ENCODE peak calls at places on chromosomes 16 and 17, in four cellular contexts. F is heart right ventricle, J is neural progenitor cell, W is sigmoid colon. U is an unnamed sample. For H3K4me1, the result is how much of the 10 kb centered on the place peaks cover.

GRCh38 chr17:79769596-79770520 is 8.1 kb upstream of the CBX2 start:
- DNase-seq in F (no peak), J (no peak), W (no peak), U (no peak)

GRCh38 chr16:25279491-25279890 is 21.8 kb upstream of the ZKSCAN2 start:
- DNase-seq in W (no peak), J (no peak), F (no peak), U (no peak)

GRCh38 chr16:49350265-49351103 is 23.1 kb upstream of the C16orf78 start:
- DNase-seq in W (no peak), J (peak), F (peak), U (peak)

GRCh38 chr17:81500026-81500425 is 12.6 kb downstream of the ACTG1 start:
- DNase-seq in F (no peak), J (peak), W (no peak), U (no peak)

GRCh38 chr16:84121007-84121406 is 4.3 kb upstream of the MBTPS1 start:
- DNase-seq in J (no peak), W (no peak), F (no peak), U (no peak)

GRCh38 chr17:62965149-62965648 is 836 bp upstream of the TANC2 start:
- DNase-seq in F (no peak), J (no peak), W (no peak), U (peak)

GRCh38 chr16:4309833-4310266 is 6.0 kb upstream of the GLIS2 start:
- DNase-seq in W (peak), J (peak), F (no peak), U (peak)

GRCh38 chr16:72480926-72481325 is 309.0 kb upstream of the PMFBP1 start:
- DNase-seq in F (no peak), J (no peak), W (no peak), U (no peak)

GRCh38 chr16:1929105-1929504 is 10.9 kb upstream of the HS3ST6 start:
- DNase-seq in W (no peak), F (peak), J (no peak), U (no peak)

DNA sequence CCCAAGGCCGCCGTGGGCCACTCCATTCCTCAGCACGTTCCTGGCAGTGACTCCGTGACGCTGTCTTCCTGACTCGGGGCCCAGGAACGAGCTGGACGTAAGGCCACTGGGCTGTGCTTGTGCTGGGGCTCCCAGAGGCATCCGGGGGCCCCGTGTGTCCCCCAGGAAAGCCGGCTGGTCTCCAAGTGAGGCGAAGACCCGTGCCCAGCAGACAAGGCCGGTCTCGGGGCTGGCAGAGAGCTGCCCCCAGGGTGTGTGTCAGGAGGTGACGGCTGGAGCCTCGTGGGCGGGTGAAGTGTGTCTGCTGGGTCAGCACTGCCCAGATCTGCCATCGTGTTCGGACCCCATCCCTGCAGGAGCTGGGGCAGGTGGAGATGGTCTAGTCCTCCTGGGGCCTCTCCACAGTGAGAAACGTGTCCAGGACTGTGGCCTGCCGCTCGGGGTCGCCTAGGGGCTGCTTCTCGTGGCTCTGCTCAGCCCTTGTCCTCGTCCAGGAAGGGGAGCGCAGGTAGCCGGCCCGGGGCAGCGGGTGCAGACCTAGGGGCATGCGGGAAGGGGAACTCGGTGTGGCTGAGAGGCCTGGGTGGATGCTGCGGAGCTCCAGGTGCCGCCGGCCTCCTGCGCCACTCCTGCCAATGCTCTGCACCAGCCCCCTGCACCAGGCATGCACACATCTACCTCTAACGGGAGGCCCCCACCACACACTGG is 13.1 kb downstream of the DBNDD1 start:
- DNase-seq in W (no peak), J (no peak), F (no peak), U (no peak)
- H3K27ac ChIP-seq in W (no peak), J (no peak), F (no peak), U (no peak)

GRCh38 chr17:3892095-3892998 is 506 bp downstream of the CAMKK1 start:
- DNase-seq in F (peak), J (peak), W (peak), U (peak)

GRCh38 chr17:3890893-3891219 is 2.0 kb downstream of the CAMKK1 start:
- DNase-seq in J (no peak), W (no peak), F (no peak), U (no peak)

GRCh38 chr17:3893003-3893719 is at the start of gene CAMKK1:
- DNase-seq in W (peak), F (peak), J (peak), U (peak)

GRCh38 chr17:3890082-3890892 is 2.6 kb downstream of the CAMKK1 start:
- DNase-seq in W (peak), F (peak), J (no peak), U (no peak)

GRCh38 chr17:3891626-3892094 is 1.2 kb downstream of the CAMKK1 start:
- DNase-seq in W (no peak), J (no peak), F (no peak), U (no peak)
- H3K4me1 ChIP-seq in W (under half), J (under half), F (half or more), U (under half)

DNA sequence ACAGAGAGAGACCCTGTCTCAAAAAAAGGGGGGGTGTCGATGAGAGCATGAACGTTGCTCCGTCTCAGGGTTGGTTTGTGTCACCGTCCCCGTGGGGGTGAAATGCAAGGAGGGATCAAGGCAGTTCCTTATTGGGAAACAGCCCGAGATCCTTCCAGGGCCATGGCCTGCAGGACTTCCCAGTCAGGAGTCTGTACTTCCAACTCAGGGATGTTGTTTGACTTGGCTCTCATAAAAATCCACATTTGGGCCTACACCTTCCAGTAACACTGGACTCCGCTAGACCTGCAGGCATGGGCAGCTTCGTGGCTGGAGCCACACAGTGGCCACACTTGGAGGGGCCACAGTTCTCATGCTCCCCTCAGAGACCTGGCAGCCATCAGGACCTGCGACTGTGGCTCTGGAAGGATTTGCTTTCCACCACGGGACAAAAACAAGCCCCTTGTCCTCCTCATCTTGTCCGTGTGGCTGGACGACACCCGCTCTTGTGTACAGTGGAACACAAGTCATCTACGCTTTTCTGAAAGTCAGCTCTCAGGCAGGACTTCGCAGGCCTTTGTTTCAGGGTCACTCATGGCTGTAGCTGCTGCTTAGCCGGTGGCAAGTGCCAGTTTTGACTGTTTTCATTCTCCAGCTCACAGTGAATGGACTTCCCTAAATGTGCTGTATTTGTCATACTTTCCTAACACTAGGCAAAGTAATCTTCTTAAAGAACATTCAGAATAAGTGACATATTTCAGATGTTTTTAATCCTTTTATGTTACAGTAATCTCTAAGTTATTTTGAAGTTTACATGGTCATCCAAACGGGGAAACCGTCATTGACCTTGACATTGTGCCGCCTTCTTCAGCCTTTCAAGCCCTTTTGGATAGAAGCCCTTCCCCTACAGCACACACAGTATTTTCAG is 24.2 kb upstream of the IL17C start:
- DNase-seq in F (no peak), J (no peak), W (no peak), U (no peak)
- H3K27ac ChIP-seq in F (no peak), J (no peak), W (no peak), U (no peak)

DNA sequence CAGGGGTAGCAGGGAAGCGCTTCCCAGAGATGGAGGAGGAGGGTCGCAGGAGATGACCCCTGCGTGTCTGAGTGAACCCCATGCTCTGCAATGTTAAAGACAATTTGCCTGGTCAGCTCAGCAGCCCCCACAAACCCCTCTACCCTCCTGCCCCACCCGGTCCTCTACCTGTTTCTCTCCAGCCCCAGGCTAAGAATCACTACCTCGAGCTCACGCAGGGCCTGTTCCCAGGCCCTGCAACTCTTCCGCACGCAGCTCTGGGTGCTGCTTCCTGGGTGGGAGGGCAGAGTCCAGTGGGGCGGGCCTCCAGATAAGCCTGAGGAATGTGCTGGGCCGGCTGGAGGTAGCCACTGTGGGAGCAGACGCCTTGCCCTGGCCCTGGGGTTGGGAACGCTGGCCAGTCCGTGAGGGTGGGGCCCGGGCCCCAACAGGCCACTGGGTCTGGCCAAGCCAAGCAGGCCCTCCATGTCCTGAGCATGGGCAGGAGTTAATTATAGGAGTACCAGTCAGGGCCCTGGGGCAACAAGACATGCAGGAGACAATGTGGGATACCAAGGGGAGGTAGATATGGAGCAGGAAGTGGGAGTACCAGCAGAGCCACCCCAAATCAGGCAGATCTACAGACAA is 6.1 kb downstream of the DOK4 start:
- DNase-seq in F (no peak), W (peak), J (no peak), U (no peak)
- H3K4me1 ChIP-seq in F (under half), W (under half), J (under half), U (under half)

GRCh38 chr17:28620010-28620409 is 6.0 kb upstream of the RSKR start:
- DNase-seq in F (no peak), W (no peak), J (no peak), U (no peak)

GRCh38 chr17:28622186-28622585 is 8.2 kb upstream of the RSKR start:
- DNase-seq in F (no peak), W (no peak), J (no peak), U (no peak)

GRCh38 chr17:28623696-28624095 is 9.7 kb upstream of the RSKR start:
- DNase-seq in F (no peak), W (no peak), J (no peak), U (no peak)

GRCh38 chr17:28626818-28627217 is 12.8 kb upstream of the RSKR start:
- DNase-seq in W (no peak), J (no peak), F (no peak), U (no peak)

GRCh38 chr17:28624148-28624547 is 10.2 kb upstream of the RSKR start:
- DNase-seq in F (no peak), W (no peak), J (no peak), U (no peak)
- H3K27ac ChIP-seq in F (peak), W (no peak), J (no peak), U (no peak)

GRCh38 chr17:28020515-28020914 is 22.0 kb upstream of the NLK start:
- DNase-seq in W (no peak), F (no peak), J (no peak), U (no peak)

DNA sequence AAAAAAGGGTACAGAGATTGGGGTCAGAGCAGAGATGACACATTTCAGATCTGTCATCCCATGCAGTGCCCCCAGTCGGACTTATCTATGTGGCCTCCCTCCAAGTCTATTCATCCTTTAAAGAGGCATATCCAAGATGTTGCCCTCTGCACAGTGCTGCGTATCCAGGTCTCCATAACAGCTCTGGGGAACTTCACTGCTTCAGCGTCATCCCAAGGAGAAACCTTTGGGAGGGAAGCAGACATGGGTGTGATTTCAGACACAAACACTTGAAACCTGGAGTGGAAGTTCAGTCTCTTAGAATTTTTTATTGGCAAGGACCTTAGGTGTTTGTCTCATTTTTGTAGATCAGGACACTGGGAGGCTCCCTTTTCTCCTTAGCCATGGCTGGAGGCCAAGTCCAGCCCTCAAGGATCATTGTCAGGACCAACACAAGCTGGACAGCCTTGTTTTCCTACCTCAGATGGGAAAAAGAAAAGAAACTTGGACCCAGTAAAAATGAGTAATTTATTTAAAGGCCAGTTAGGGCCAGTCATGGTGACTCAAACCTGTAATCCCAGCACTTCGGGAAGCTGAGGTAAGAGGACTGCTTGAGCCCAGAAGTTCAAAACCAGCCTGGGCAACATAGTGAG is 23.9 kb upstream of the NLK start:
- DNase-seq in W (no peak), J (no peak), F (peak), U (no peak)
- H3K4me1 ChIP-seq in W (under half), J (under half), F (under half), U (under half)

GRCh38 chr17:27798376-27798775 is 2.0 kb downstream of the NOS2 start:
- DNase-seq in W (no peak), J (no peak), F (no peak), U (no peak)

GRCh38 chr17:27802033-27802432 is 1.7 kb upstream of the NOS2 start:
- DNase-seq in W (no peak), F (no peak), J (no peak), U (no peak)

GRCh38 chr17:27797390-27798091 is 2.8 kb downstream of the NOS2 start:
- DNase-seq in J (no peak), W (no peak), F (no peak), U (no peak)

GRCh38 chr17:27802962-27803680 is 2.8 kb upstream of the NOS2 start:
- DNase-seq in W (no peak), J (no peak), F (no peak), U (no peak)

DNA sequence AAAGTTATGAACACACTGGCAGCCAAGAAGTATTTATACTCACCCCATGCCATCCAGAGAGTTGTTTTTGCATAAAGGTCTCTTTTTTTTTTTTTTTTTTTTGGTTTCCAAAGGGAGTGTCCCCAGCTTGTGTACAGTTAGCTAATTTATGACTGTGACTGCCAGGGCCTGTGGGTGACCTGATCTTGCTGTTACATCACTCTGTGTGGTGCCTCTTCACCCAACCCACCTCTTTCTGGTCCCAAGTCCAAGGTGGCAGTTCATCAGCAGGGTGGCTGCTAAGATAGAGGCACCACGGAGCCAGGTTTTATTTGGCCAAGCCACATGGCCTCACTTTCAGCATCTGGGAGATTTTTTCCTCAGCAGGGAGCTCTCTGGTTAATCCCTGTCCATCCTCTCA is at the start of gene NOS2:
- DNase-seq in J (no peak), F (no peak), W (no peak), U (no peak)
- H3K27ac ChIP-seq in J (no peak), F (no peak), W (no peak), U (no peak)

DNA sequence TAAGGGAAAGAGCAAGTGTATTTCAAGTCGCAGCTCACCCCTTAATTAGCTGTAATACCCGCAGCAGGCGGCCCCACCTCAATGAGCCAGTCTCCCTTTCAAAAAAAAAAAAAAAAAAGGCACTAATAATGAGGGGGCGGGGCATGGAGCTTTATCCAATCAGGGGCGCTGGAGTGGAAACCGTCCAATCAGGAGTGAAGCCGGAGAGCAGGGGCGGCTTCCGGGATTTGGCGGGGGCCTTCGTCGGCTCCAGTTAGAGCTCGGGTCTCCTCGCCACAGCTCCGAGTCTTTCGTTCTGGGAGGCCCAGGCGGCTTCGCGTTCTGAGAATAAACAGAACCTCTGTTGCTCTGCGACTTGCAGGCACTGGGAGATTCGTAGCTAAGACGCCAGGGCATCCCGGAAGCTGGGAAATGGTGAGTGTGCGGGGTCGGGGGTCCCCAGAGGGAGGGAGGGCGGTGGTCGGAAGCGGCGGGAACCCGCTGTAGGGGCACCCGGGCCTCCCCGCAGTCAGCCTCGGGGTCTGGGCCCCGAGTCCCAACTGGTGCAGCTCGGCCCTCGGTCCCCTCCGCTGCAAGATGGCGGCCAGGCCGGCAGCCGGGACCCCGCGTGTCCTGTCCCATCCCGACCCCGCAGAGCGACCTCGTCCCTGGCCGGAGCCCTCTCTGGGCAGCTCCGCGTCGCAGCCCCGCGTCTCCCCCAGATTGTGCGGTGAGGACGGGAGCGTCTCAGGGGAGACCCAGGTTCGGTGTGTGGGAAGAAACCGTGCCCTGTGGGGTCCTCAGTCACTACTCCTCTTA is at the start of gene ZNF267:
- DNase-seq in J (peak), F (peak), W (peak), U (peak)
- H3K4me1 ChIP-seq in J (under half), F (half or more), W (under half), U (half or more)

U was measured in CD8-positive, alpha-beta memory T cell.